ENCODE peak calls at places on chromosomes 2 and 18, in seven cellular contexts. M is neural crest cell, D is upper lobe of right lung, I is heart right ventricle, V is K562, T is cardiac muscle cell, R is MCF 10A. U is an unnamed sample.

GRCh38 chr2:97870396-97870843 is 125.3 kb downstream of the TMEM131 start:
- DNase-seq in M (no peak), D (no peak), I (no peak), V (peak), T (peak), R (peak), U (no peak)

GRCh38 chr18:32767400-32767799 is 5.4 kb downstream of the KLHL14 start:
- DNase-seq in M (no peak), D (no peak), I (no peak), V (no peak), T (no peak), R (no peak), U (no peak)

GRCh38 chr2:105712166-105712915 is 32.4 kb upstream of the NCK2 start:
- DNase-seq in M (no peak), D (no peak), I (no peak), V (no peak), T (peak), R (peak), U (no peak)

GRCh38 chr18:78255013-78255412 is 724.6 kb upstream of the SALL3 start:
- DNase-seq in M (no peak), D (no peak), I (no peak), V (no peak), T (no peak), R (no peak), U (no peak)

GRCh38 chr2:165594935-165595255 is 125.4 kb downstream of the CSRNP3 start:
- DNase-seq in M (no peak), D (no peak), I (no peak), V (no peak), T (no peak), R (no peak), U (no peak)

GRCh38 chr18:48279312-48279711 is 129.9 kb downstream of the ZBTB7C start:
- DNase-seq in M (no peak), D (no peak), I (no peak), V (no peak), T (no peak), R (no peak), U (no peak)

GRCh38 chr2:218245214-218245613 is 15.6 kb upstream of the GPBAR1 start:
- DNase-seq in M (no peak), D (no peak), I (no peak), V (no peak), T (no peak), R (no peak), U (no peak)

GRCh38 chr18:70197042-70197441 is 8.4 kb downstream of the RTTN start:
- DNase-seq in M (no peak), D (no peak), I (no peak), V (no peak), T (no peak), R (no peak), U (no peak)

GRCh38 chr2:88666576-88666975 is 24.9 kb upstream of the RPIA start:
- DNase-seq in M (no peak), D (no peak), I (no peak), V (no peak), T (no peak), R (peak), U (no peak)

GRCh38 chr2:3141696-3142095 is 235.9 kb downstream of the EIPR1 start:
- DNase-seq in M (no peak), D (no peak), I (no peak), V (no peak), T (no peak), R (no peak), U (no peak)

GRCh38 chr18:79393181-79393598 is 2.5 kb upstream of the NFATC1 start:
- DNase-seq in M (no peak), D (peak), I (peak), V (no peak), T (peak), R (no peak), U (peak)

DNA sequence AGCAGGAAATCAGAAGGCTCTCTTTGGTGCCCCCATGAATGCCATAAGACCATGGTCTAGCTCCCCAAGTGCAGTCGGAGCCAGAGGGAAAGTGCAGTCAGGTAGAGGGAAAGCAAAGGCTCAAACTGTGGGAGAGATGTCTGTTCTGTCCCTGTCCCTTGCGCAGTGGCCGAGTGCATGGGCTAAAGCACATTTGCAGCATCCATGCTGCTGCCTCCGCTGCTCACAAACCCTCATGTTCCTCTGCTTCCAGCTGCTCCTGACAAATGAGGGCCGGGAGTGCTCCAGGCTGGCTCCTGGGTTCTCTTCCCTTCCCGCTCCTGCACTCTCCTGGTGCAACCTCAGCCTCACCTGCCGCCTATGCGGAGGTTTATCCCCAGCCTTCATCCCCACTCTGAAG is 34.2 kb downstream of the SCTR start:
- DNase-seq in M (no peak), D (no peak), I (no peak), V (no peak), T (no peak), R (no peak), U (no peak)
- TF ChIP-seq CTCF in M (no peak), D (no peak), I (no peak), V (no peak), T (no peak), R (no peak), U (no peak)

GRCh38 chr2:112491946-112492345 is 10.0 kb downstream of the TTL start:
- DNase-seq in M (no peak), D (no peak), I (no peak), V (no peak), T (no peak), R (no peak), U (no peak)

GRCh38 chr2:112494839-112495238 is 12.9 kb downstream of the TTL start:
- DNase-seq in M (no peak), D (no peak), I (no peak), V (no peak), T (no peak), R (no peak), U (no peak)

GRCh38 chr2:112488201-112488600 is 6.2 kb downstream of the TTL start:
- DNase-seq in M (no peak), D (no peak), I (no peak), V (no peak), T (no peak), R (no peak), U (no peak)

GRCh38 chr2:112493858-112494648 is 12.1 kb downstream of the TTL start:
- DNase-seq in M (no peak), D (no peak), I (no peak), V (peak), T (peak), R (peak), U (no peak)

GRCh38 chr2:112493048-112493447 is 11.1 kb downstream of the TTL start:
- DNase-seq in M (no peak), D (no peak), I (no peak), V (no peak), T (peak), R (no peak), U (no peak)
- TF ChIP-seq CTCF in M (no peak), D (no peak), I (no peak), V (no peak), T (peak), R (no peak), U (no peak)

GRCh38 chr2:20446280-20446916 is 476 bp upstream of the RHOB start:
- DNase-seq in M (no peak), D (no peak), I (peak), V (no peak), T (no peak), R (no peak), U (peak)
- TF ChIP-seq CTCF in M (no peak), D (no peak), I (no peak), V (no peak), T (peak), R (no peak), U (no peak)

GRCh38 chr18:39841133-39842041 is 2113.6 kb upstream of the PIK3C3 start:
- DNase-seq in M (peak), D (peak), I (peak), V (no peak), T (peak), R (peak), U (no peak)
- TF ChIP-seq CTCF in M (peak), D (peak), I (peak), V (no peak), T (peak), R (peak), U (no peak)

DNA sequence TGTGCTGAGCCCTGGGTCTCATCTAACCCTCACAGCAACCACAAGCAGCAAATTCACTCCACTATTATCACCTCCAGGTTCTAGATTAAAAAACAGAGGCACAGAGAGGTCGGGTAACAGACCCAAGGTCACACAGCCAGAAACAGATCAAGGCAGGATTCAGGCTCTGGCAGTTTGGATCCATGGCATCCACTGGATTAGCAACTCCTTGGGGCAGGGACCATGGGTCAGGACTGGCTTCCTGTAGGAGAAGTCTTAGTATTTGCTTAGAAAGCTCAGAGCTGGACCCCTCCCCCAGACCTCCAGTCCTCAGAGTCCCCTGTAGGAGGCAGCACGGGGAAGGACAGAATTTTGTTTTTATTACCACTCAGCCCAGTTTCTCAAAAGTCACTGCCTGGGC is 34.4 kb downstream of the ZFP36L2 start:
- DNase-seq in M (no peak), D (no peak), I (no peak), V (no peak), T (no peak), R (no peak), U (no peak)
- TF ChIP-seq CTCF in M (peak), D (no peak), I (no peak), V (peak), T (peak), R (peak), U (no peak)

U was measured in coronary artery.